ENCODE peak calls at places on chromosomes 1 and 21, in five cellular contexts. V is CD8-positive, alpha-beta memory T cell; T is fibroblast of lung; S is AG10803; Y is psoas muscle. U is an unnamed sample.

GRCh38 chr1:225422033-225422605 is 5.7 kb downstream of the LBR start:
- DNase-seq in T (no peak), V (no peak), S (no peak), Y (no peak), U (no peak)

GRCh38 chr1:202069670-202070069 is 53.0 kb upstream of the GPR37L1 start:
- DNase-seq in T (no peak), S (no peak), Y (no peak), V (no peak), U (no peak)

GRCh38 chr1:70487471-70487840 is 76.4 kb downstream of the CTH start:
- DNase-seq in T (no peak), V (no peak), Y (no peak), S (no peak), U (no peak)

GRCh38 chr1:65209005-65209885 is 61.2 kb downstream of the AK4 start:
- DNase-seq in S (peak), V (no peak), Y (no peak), T (peak), U (no peak)

GRCh38 chr1:156673387-156674121 is 3.7 kb downstream of the NES start:
- DNase-seq in Y (no peak), S (no peak), T (no peak), V (no peak), U (no peak)

GRCh38 chr21:16086936-16087335 is 357.2 kb downstream of the USP25 start:
- DNase-seq in S (no peak), V (no peak), T (no peak), Y (no peak), U (no peak)

GRCh38 chr21:40129809-40130208 is 262.6 kb downstream of the PCP4 start:
- DNase-seq in V (no peak), S (no peak), T (no peak), Y (no peak), U (no peak)

GRCh38 chr1:171188388-171189266 is 3.5 kb downstream of the FMO2 start:
- DNase-seq in V (peak), S (peak), Y (peak), T (peak), U (peak)

GRCh38 chr1:61254629-61255323 is 172.4 kb downstream of the NFIA start:
- DNase-seq in S (peak), Y (no peak), V (no peak), T (peak), U (no peak)

GRCh38 chr1:116987256-116987555 is 14.4 kb upstream of the CD101 start:
- DNase-seq in V (peak), T (no peak), S (no peak), Y (no peak), U (peak)

GRCh38 chr1:241624925-241625324 is 15.2 kb downstream of the CHML start:
- DNase-seq in V (no peak), T (peak), Y (no peak), S (no peak), U (no peak)

GRCh38 chr1:183291216-183291762 is 105.2 kb downstream of the LAMC2 start:
- DNase-seq in S (peak), T (no peak), V (no peak), Y (no peak), U (no peak)

GRCh38 chr1:192703283-192704206 is 67.6 kb downstream of the RGS13 start:
- DNase-seq in V (no peak), Y (no peak), S (no peak), T (no peak), U (no peak)

GRCh38 chr1:112319371-112320034 is 76.5 kb upstream of the CTTNBP2NL start:
- DNase-seq in S (no peak), Y (no peak), V (no peak), T (no peak), U (no peak)
- H3K4me3 ChIP-seq in S (no peak), Y (no peak), V (no peak), T (no peak), U (no peak)

DNA sequence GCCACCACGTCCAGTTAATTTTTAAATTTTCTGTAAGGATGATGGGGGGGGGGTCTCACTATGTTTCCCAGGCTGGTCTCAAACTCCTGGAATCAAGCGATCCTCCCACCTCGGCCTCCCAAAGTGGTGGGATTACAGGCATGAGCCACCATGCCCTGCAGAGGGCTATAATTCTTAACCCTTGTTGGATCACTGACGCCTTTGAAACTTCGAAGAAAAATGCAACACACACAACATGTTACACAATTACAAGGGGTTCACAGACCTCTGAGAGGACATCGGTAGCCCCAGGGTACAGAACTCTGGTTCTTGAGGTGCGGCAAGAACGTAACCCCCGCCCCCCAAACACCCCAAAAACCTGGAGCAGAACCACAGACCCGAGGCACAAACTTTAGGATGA is 8.4 kb upstream of the LUZP1 start:
- DNase-seq in S (no peak), Y (no peak), T (no peak), V (no peak), U (no peak)
- H3K4me3 ChIP-seq in S (peak), Y (peak), T (peak), V (peak), U (peak)

GRCh38 chr1:181135815-181136737 is 47.6 kb downstream of the IER5 start:
- DNase-seq in V (no peak), T (peak), Y (no peak), S (peak), U (no peak)

GRCh38 chr1:181135462-181135781 is 46.9 kb downstream of the IER5 start:
- DNase-seq in S (peak), V (no peak), Y (no peak), T (peak), U (no peak)

GRCh38 chr1:181133969-181134418 is 45.5 kb downstream of the IER5 start:
- DNase-seq in T (no peak), Y (no peak), S (no peak), V (no peak), U (no peak)

GRCh38 chr1:181133441-181133951 is 45.0 kb downstream of the IER5 start:
- DNase-seq in V (no peak), Y (no peak), T (no peak), S (no peak), U (no peak)

DNA sequence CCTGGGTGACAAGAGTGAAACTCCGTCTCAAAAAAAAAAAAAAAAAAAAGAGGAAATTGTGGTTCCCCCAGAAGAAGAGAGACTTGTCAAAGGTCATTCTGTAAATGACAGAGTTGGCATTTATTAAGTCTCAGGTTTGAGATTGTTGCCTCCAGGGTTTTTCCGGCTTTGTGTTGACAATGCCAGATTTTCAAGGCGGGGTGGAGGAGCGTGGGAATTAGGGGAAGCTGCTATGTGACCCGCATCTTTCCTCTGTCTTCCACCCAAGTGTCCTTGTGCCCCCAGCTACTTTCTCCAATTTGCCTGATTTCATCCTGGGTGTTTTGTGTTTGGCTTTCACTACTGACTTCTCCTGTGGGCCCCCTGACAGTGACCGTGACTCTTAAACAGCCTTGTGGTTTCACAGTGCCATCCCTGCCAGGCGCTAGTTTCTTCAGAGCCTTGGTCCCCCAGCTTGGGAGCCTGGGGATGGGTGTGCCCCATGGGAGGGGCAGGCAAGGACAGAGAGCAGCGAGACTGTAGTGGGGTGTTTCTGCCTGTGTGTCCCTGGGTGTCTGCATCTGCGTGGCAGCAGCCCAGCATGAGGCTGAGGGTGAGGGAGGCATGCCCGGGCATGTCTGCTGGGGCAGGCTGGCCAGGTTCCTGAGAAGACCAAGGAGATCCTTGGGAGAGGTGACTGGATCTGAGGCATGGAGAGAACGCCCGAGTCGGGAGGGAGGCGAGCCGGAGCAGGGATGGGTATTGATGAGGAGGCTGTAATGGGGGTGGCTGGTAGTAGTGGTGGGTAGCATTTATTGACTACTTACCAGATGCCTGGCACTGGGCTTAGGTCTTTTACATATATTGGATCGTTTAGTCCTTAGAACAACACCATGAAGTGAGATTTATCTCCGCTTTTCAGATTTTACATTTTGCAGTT is 46.3 kb downstream of the IER5 start:
- DNase-seq in S (peak), Y (no peak), V (no peak), T (peak), U (no peak)
- H3K4me3 ChIP-seq in S (peak), Y (no peak), V (no peak), T (no peak), U (no peak)

DNA sequence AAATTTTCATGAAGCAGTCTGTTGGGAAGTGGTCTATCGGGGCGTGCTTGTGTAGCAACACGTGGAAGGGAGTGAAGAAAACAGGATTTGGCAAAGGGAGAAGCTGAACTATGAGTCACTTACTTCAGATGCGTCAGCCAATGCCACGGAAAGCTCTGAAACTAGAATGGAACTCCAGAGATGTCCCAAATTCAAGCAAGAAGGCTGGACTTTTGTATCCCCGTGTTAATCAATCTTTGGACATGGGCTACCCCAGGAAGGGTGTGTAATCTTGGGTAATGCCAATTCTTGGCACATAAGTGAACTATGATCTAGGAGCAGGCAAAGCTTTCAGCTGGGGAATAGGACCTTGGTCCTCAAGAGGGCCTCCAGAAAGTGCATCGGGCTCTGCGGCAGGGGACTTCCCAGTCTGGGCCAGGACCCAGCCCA is 102.6 kb downstream of the ADSS2 start:
- DNase-seq in S (peak), Y (no peak), V (no peak), T (peak), U (no peak)
- H3K4me3 ChIP-seq in S (no peak), Y (no peak), V (no peak), T (no peak), U (no peak)

DNA sequence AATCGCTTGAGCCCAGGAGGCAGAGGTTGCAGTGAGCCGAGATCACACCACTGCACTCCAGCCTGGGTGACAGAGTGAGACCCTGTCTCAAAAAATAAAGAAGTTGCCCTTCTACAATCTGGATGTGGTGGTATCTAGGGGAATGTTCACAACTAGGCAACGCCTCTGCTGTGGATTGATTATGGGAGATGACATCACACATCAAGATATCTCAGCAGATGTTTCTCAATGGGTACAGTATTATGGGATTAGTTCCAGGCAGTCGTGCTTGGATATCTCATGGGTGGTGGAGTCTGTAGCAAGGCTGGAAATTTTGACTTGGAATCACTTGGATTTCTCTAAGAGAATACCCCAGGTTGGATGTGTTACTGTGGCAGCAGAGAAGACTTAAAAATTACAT is 7.7 kb downstream of the IFNAR2 start:
- DNase-seq in Y (no peak), S (no peak), T (no peak), V (no peak), U (no peak)
- H3K4me3 ChIP-seq in Y (no peak), S (no peak), T (no peak), V (peak), U (no peak)

DNA sequence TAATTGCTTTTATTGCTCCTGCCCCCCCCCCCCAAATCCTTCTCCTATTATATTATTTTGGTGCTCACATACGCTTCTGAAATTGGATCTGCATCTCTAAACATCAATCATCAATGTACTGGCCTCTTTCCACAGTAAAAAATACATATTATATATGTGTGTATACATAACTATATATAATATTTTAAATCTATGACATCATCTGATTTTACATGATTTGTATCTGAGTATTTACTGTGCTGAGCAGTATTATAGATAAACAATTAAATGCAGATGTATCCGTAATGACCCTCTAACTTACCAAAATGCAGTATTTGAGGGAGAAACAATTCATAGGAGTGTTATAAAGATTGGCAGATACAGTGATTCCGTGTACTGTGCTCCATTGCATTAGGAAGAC is 832 bp downstream of the PLPPR4 start:
- DNase-seq in Y (no peak), V (no peak), S (no peak), T (no peak), U (no peak)
- H3K4me3 ChIP-seq in Y (no peak), V (no peak), S (peak), T (peak), U (no peak)

GRCh38 chr1:205449750-205450443 is 5.9 kb downstream of the BLACAT1 start:
- DNase-seq in V (no peak), S (peak), T (peak), Y (no peak), U (no peak)
- H3K4me3 ChIP-seq in V (no peak), S (no peak), T (no peak), Y (no peak), U (no peak)

U was measured in Jurkat, Clone E6-1.